ENCODE peak calls at places on chromosomes 11 and 22, in seven cellular contexts. One of them, this sample, is unnamed.

GRCh38 chr11:8168485-8169257 is at the start of gene RIC3:
- DNase-seq in cardiac fibroblast: no peak
- DNase-seq in hippocampal formation: peak; percentile 42
- DNase-seq in activated CD4-positive, alpha-beta T cell treated with anti-CD3 and anti-CD28 coated beads, Interleukin-2, amount 50 U/mL, for 48 hours: peak; percentile 63
- DNase-seq in CD8-positive, alpha-beta memory T cell: peak; percentile 1
- DNase-seq in activated gamma-delta T cell: no peak
- DNase-seq in GM04503: no peak
- DNase-seq in this sample: peak; percentile 46

GRCh38 chr22:32034275-32034674 is 8.8 kb upstream of the SLC5A1 start:
- DNase-seq in cardiac fibroblast: no peak
- DNase-seq in hippocampal formation: no peak
- DNase-seq in activated CD4-positive, alpha-beta T cell treated with anti-CD3 and anti-CD28 coated beads, Interleukin-2, amount 50 U/mL, for 48 hours: no peak
- DNase-seq in CD8-positive, alpha-beta memory T cell: no peak
- DNase-seq in activated gamma-delta T cell: no peak
- DNase-seq in GM04503: no peak
- DNase-seq in this sample: no peak

GRCh38 chr11:87851827-87852226 is 323.4 kb downstream of the RAB38 start:
- DNase-seq in cardiac fibroblast: no peak
- DNase-seq in hippocampal formation: no peak
- DNase-seq in activated CD4-positive, alpha-beta T cell treated with anti-CD3 and anti-CD28 coated beads, Interleukin-2, amount 50 U/mL, for 48 hours: no peak
- DNase-seq in CD8-positive, alpha-beta memory T cell: no peak
- DNase-seq in activated gamma-delta T cell: no peak
- DNase-seq in GM04503: no peak
- DNase-seq in this sample: no peak

GRCh38 chr11:91261513-91261912 is 963.1 kb upstream of the FAT3 start:
- DNase-seq in cardiac fibroblast: no peak
- DNase-seq in hippocampal formation: no peak
- DNase-seq in activated CD4-positive, alpha-beta T cell treated with anti-CD3 and anti-CD28 coated beads, Interleukin-2, amount 50 U/mL, for 48 hours: no peak
- DNase-seq in CD8-positive, alpha-beta memory T cell: no peak
- DNase-seq in activated gamma-delta T cell: no peak
- DNase-seq in GM04503: no peak
- DNase-seq in this sample: no peak

GRCh38 chr11:105092255-105093239 is 47.0 kb downstream of the CARD18 start:
- DNase-seq in cardiac fibroblast: peak; percentile 24
- DNase-seq in hippocampal formation: no peak
- DNase-seq in activated CD4-positive, alpha-beta T cell treated with anti-CD3 and anti-CD28 coated beads, Interleukin-2, amount 50 U/mL, for 48 hours: no peak
- DNase-seq in CD8-positive, alpha-beta memory T cell: no peak
- DNase-seq in activated gamma-delta T cell: no peak
- DNase-seq in GM04503: no peak
- DNase-seq in this sample: no peak

GRCh38 chr11:71171576-71171975 is 80.8 kb downstream of the SHANK2 start:
- DNase-seq in cardiac fibroblast: no peak
- DNase-seq in hippocampal formation: no peak
- DNase-seq in activated CD4-positive, alpha-beta T cell treated with anti-CD3 and anti-CD28 coated beads, Interleukin-2, amount 50 U/mL, for 48 hours: no peak
- DNase-seq in CD8-positive, alpha-beta memory T cell: no peak
- DNase-seq in activated gamma-delta T cell: no peak
- DNase-seq in GM04503: no peak
- DNase-seq in this sample: no peak

GRCh38 chr11:62786318-62787004 is 741 bp upstream of the TMEM179B start:
- DNase-seq in cardiac fibroblast: peak; percentile 86
- DNase-seq in hippocampal formation: peak; percentile 70
- DNase-seq in activated CD4-positive, alpha-beta T cell treated with anti-CD3 and anti-CD28 coated beads, Interleukin-2, amount 50 U/mL, for 48 hours: peak; percentile 90
- DNase-seq in CD8-positive, alpha-beta memory T cell: peak; percentile 80
- DNase-seq in activated gamma-delta T cell: peak; percentile 70
- DNase-seq in GM04503: peak; percentile 38
- DNase-seq in this sample: peak; percentile 88

GRCh38 chr11:35491231-35491871 is 34.1 kb downstream of the PAMR1 start:
- DNase-seq in cardiac fibroblast: peak; percentile 81
- DNase-seq in hippocampal formation: no peak
- DNase-seq in activated CD4-positive, alpha-beta T cell treated with anti-CD3 and anti-CD28 coated beads, Interleukin-2, amount 50 U/mL, for 48 hours: no peak
- DNase-seq in CD8-positive, alpha-beta memory T cell: no peak
- DNase-seq in activated gamma-delta T cell: no peak
- DNase-seq in GM04503: peak; percentile 95
- DNase-seq in this sample: no peak

GRCh38 chr22:45336971-45337431 is 27.3 kb downstream of the FAM118A start:
- DNase-seq in cardiac fibroblast: peak; percentile 78
- DNase-seq in hippocampal formation: peak; percentile 21
- DNase-seq in activated CD4-positive, alpha-beta T cell treated with anti-CD3 and anti-CD28 coated beads, Interleukin-2, amount 50 U/mL, for 48 hours: no peak
- DNase-seq in CD8-positive, alpha-beta memory T cell: no peak
- DNase-seq in activated gamma-delta T cell: no peak
- DNase-seq in GM04503: no peak
- DNase-seq in this sample: peak; percentile 34

GRCh38 chr11:47437746-47438418 is 11.1 kb downstream of the RAPSN start:
- DNase-seq in cardiac fibroblast: no peak
- DNase-seq in hippocampal formation: no peak
- DNase-seq in activated CD4-positive, alpha-beta T cell treated with anti-CD3 and anti-CD28 coated beads, Interleukin-2, amount 50 U/mL, for 48 hours: no peak
- DNase-seq in CD8-positive, alpha-beta memory T cell: no peak
- DNase-seq in activated gamma-delta T cell: no peak
- DNase-seq in GM04503: no peak
- DNase-seq in this sample: no peak

GRCh38 chr11:9310485-9310884 is 3.9 kb downstream of the TMEM41B start:
- DNase-seq in cardiac fibroblast: no peak
- DNase-seq in hippocampal formation: no peak
- DNase-seq in activated CD4-positive, alpha-beta T cell treated with anti-CD3 and anti-CD28 coated beads, Interleukin-2, amount 50 U/mL, for 48 hours: no peak
- DNase-seq in CD8-positive, alpha-beta memory T cell: no peak
- DNase-seq in activated gamma-delta T cell: no peak
- DNase-seq in GM04503: no peak
- DNase-seq in this sample: no peak

GRCh38 chr11:134581966-134582787 is 170.1 kb upstream of the B3GAT1 start:
- DNase-seq in cardiac fibroblast: no peak
- DNase-seq in hippocampal formation: no peak
- DNase-seq in activated CD4-positive, alpha-beta T cell treated with anti-CD3 and anti-CD28 coated beads, Interleukin-2, amount 50 U/mL, for 48 hours: no peak
- DNase-seq in CD8-positive, alpha-beta memory T cell: no peak
- DNase-seq in activated gamma-delta T cell: no peak
- DNase-seq in GM04503: no peak
- DNase-seq in this sample: no peak

GRCh38 chr22:48745842-48746788 is 1081.6 kb downstream of the BRD1 start:
- DNase-seq in cardiac fibroblast: no peak
- DNase-seq in hippocampal formation: no peak
- DNase-seq in activated CD4-positive, alpha-beta T cell treated with anti-CD3 and anti-CD28 coated beads, Interleukin-2, amount 50 U/mL, for 48 hours: no peak
- DNase-seq in CD8-positive, alpha-beta memory T cell: no peak
- DNase-seq in activated gamma-delta T cell: no peak
- DNase-seq in GM04503: no peak
- DNase-seq in this sample: no peak

GRCh38 chr22:47294222-47294532 is 531.7 kb downstream of the TBC1D22A start:
- DNase-seq in cardiac fibroblast: peak; percentile 56
- DNase-seq in hippocampal formation: no peak
- DNase-seq in activated CD4-positive, alpha-beta T cell treated with anti-CD3 and anti-CD28 coated beads, Interleukin-2, amount 50 U/mL, for 48 hours: no peak
- DNase-seq in CD8-positive, alpha-beta memory T cell: no peak
- DNase-seq in activated gamma-delta T cell: no peak
- DNase-seq in GM04503: peak; percentile 60
- DNase-seq in this sample: no peak

GRCh38 chr22:38352436-38352835 is 35.2 kb upstream of the CSNK1E start:
- DNase-seq in cardiac fibroblast: no peak
- DNase-seq in hippocampal formation: no peak
- DNase-seq in activated CD4-positive, alpha-beta T cell treated with anti-CD3 and anti-CD28 coated beads, Interleukin-2, amount 50 U/mL, for 48 hours: no peak
- DNase-seq in CD8-positive, alpha-beta memory T cell: no peak
- DNase-seq in activated gamma-delta T cell: no peak
- DNase-seq in GM04503: no peak
- DNase-seq in this sample: no peak

GRCh38 chr11:69553416-69554357 is 72.2 kb downstream of the LINC01488 start:
- DNase-seq in cardiac fibroblast: no peak
- DNase-seq in hippocampal formation: no peak
- DNase-seq in activated CD4-positive, alpha-beta T cell treated with anti-CD3 and anti-CD28 coated beads, Interleukin-2, amount 50 U/mL, for 48 hours: no peak
- DNase-seq in CD8-positive, alpha-beta memory T cell: no peak
- DNase-seq in activated gamma-delta T cell: no peak
- DNase-seq in GM04503: no peak
- DNase-seq in this sample: no peak

GRCh38 chr22:49814164-49814686 is 13.4 kb downstream of the BRD1 start:
- DNase-seq in cardiac fibroblast: no peak
- DNase-seq in hippocampal formation: no peak
- DNase-seq in activated CD4-positive, alpha-beta T cell treated with anti-CD3 and anti-CD28 coated beads, Interleukin-2, amount 50 U/mL, for 48 hours: no peak
- DNase-seq in CD8-positive, alpha-beta memory T cell: no peak
- DNase-seq in activated gamma-delta T cell: no peak
- DNase-seq in GM04503: no peak
- DNase-seq in this sample: no peak

GRCh38 chr22:38397189-38398097 is 57.6 kb downstream of the KCNJ4 start:
- DNase-seq in cardiac fibroblast: peak; percentile 65
- DNase-seq in hippocampal formation: no peak
- DNase-seq in activated CD4-positive, alpha-beta T cell treated with anti-CD3 and anti-CD28 coated beads, Interleukin-2, amount 50 U/mL, for 48 hours: peak; percentile 30
- DNase-seq in CD8-positive, alpha-beta memory T cell: no peak
- DNase-seq in activated gamma-delta T cell: no peak
- DNase-seq in GM04503: no peak
- DNase-seq in this sample: peak; percentile 43

GRCh38 chr11:92885600-92885999 is 83.9 kb upstream of the MTNR1B start:
- DNase-seq in cardiac fibroblast: no peak
- DNase-seq in hippocampal formation: no peak
- DNase-seq in activated CD4-positive, alpha-beta T cell treated with anti-CD3 and anti-CD28 coated beads, Interleukin-2, amount 50 U/mL, for 48 hours: no peak
- DNase-seq in CD8-positive, alpha-beta memory T cell: no peak
- DNase-seq in activated gamma-delta T cell: no peak
- DNase-seq in GM04503: no peak
- DNase-seq in this sample: no peak

GRCh38 chr11:47161134-47161854 is 15.4 kb downstream of the ARFGAP2 start:
- DNase-seq in cardiac fibroblast: peak; percentile 80
- DNase-seq in hippocampal formation: peak; percentile 32
- DNase-seq in activated CD4-positive, alpha-beta T cell treated with anti-CD3 and anti-CD28 coated beads, Interleukin-2, amount 50 U/mL, for 48 hours: peak; percentile 70
- DNase-seq in CD8-positive, alpha-beta memory T cell: peak; percentile 35
- DNase-seq in activated gamma-delta T cell: no peak
- DNase-seq in GM04503: no peak
- DNase-seq in this sample: peak; percentile 75

GRCh38 chr11:73470036-73470624 is 93.9 kb downstream of the RELT start:
- DNase-seq in cardiac fibroblast: no peak
- DNase-seq in hippocampal formation: no peak
- DNase-seq in activated CD4-positive, alpha-beta T cell treated with anti-CD3 and anti-CD28 coated beads, Interleukin-2, amount 50 U/mL, for 48 hours: no peak
- DNase-seq in CD8-positive, alpha-beta memory T cell: no peak
- DNase-seq in activated gamma-delta T cell: no peak
- DNase-seq in GM04503: no peak
- DNase-seq in this sample: no peak

GRCh38 chr11:115345840-115346239 is 158.4 kb downstream of the CADM1 start:
- DNase-seq in cardiac fibroblast: no peak
- DNase-seq in hippocampal formation: no peak
- DNase-seq in activated CD4-positive, alpha-beta T cell treated with anti-CD3 and anti-CD28 coated beads, Interleukin-2, amount 50 U/mL, for 48 hours: no peak
- DNase-seq in CD8-positive, alpha-beta memory T cell: no peak
- DNase-seq in activated gamma-delta T cell: no peak
- DNase-seq in GM04503: no peak
- DNase-seq in this sample: no peak

GRCh38 chr11:60699282-60699681 is at the start of gene MS4A8:
- DNase-seq in cardiac fibroblast: no peak
- DNase-seq in hippocampal formation: no peak
- DNase-seq in activated CD4-positive, alpha-beta T cell treated with anti-CD3 and anti-CD28 coated beads, Interleukin-2, amount 50 U/mL, for 48 hours: no peak
- DNase-seq in CD8-positive, alpha-beta memory T cell: no peak
- DNase-seq in activated gamma-delta T cell: no peak
- DNase-seq in GM04503: no peak
- DNase-seq in this sample: no peak

This sample was measured in CD4-positive, CD25-positive, alpha-beta regulatory T cell.